ENCODE peak calls at places on chromosomes 3 and 15, in five cellular contexts. R is AG09309, K is epithelial cell of proximal tubule, J is breast epithelium, G is GM13977. N is an unnamed sample.
A peak's percentile ranks its signal among the peaks of the same experiment; 100 is the strongest.

GRCh38 chr15:101161656-101162055 is 90.2 kb downstream of the CHSY1 start:
- DNase-seq in G (no peak), K (no peak), J (no peak), R (no peak), N (no peak)

GRCh38 chr15:80699981-80700380 is 4.9 kb downstream of the ABHD17C start:
- DNase-seq in G (no peak), R (no peak), J (no peak), K (no peak), N (no peak)

GRCh38 chr3:17639257-17639656 is 103.2 kb downstream of the TBC1D5 start:
- DNase-seq in K (no peak), R (no peak), G (no peak), J (no peak), N (no peak)

GRCh38 chr15:92655178-92655995 is at the start of gene FAM174B:
- DNase-seq in R (no peak), K (no peak), J (no peak), G (peak; percentile 82), N (no peak)

GRCh38 chr3:72818092-72818721 is 30.0 kb downstream of the SHQ1 start:
- DNase-seq in K (no peak), G (no peak), J (no peak), R (no peak), N (peak; percentile 18)

GRCh38 chr3:151135548-151136337 is 50.3 kb downstream of the MED12L start:
- DNase-seq in K (no peak), G (no peak), R (no peak), J (no peak), N (no peak)

GRCh38 chr3:118948146-118948545 is 86.5 kb downstream of the IGSF11 start:
- DNase-seq in G (no peak), R (no peak), K (no peak), J (no peak), N (no peak)

GRCh38 chr3:182729903-182730674 is 63.2 kb upstream of the ATP11B start:
- DNase-seq in R (no peak), K (no peak), G (peak; percentile 67), J (no peak), N (no peak)

GRCh38 chr3:71718069-71718468 is 7.1 kb downstream of the EIF4E3 start:
- DNase-seq in G (no peak), R (no peak), J (no peak), K (no peak), N (no peak)

GRCh38 chr3:139388961-139389551 is 391 bp downstream of the COPB2 start:
- DNase-seq in J (no peak), G (peak; percentile 9), K (no peak), R (no peak), N (no peak)

GRCh38 chr3:58285334-58285733 is 20.7 kb upstream of the RPP14 start:
- DNase-seq in K (no peak), R (no peak), J (no peak), G (no peak), N (no peak)

GRCh38 chr15:42232606-42233005 is 24.5 kb upstream of the VPS39 start:
- DNase-seq in G (no peak), R (no peak), J (no peak), K (no peak), N (no peak)

GRCh38 chr15:77094397-77095030 is 23.6 kb upstream of the TSPAN3 start:
- DNase-seq in J (no peak), G (no peak), R (no peak), K (no peak), N (no peak)

DNA sequence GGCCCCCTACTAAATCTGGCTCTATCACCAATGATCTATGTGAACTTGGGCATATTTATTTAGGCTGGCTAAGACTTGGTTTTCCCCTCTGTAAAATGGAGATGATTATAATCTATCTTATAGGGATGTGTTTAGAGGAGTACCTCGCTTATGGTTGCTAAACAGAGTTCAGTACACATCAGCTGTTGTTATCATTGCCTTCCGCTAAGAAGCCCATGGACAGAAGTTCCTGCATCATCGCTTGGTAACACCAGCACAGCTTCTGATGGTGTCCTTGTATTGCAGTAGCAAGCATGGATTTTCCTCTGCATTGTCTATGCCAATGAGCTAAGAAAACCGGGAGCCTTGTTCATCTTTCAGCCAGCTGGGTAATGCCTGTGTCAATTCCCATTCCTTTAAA is 73.1 kb upstream of the LRTM1 start:
- DNase-seq in G (no peak), J (no peak), R (no peak), K (no peak), N (no peak)
- TF ChIP-seq CTCF in G (no peak), J (no peak), R (no peak), K (no peak), N (no peak)

DNA sequence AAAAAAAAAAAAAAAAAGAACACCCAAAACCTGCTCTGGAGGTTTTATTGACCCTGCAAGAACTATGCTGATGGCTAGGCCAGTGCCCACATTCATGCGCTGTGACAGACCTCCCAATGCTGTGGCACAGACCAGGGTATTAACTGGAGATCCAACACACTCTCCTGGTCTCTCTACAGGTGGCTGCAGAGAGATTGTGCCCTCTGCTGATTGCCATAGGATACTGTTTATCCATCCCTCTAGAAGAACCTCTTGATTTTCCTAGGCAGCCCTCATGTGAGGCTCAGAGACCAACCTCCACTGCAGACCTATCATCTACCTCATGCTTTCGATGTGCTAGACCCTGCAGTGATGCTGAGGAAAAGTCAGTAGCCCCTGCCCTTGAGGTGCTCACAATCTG is 125.5 kb upstream of the TRIM42 start:
- DNase-seq in J (no peak), G (no peak), R (no peak), K (no peak), N (no peak)
- TF ChIP-seq CTCF in J (no peak), G (no peak), R (peak; percentile 1), K (peak; percentile 50), N (no peak)

GRCh38 chr3:55724851-55725250 is 237.7 kb upstream of the WNT5A start:
- DNase-seq in J (no peak), K (no peak), R (no peak), G (no peak), N (no peak)

GRCh38 chr3:55724407-55724784 is 237.3 kb upstream of the WNT5A start:
- DNase-seq in K (no peak), G (no peak), J (no peak), R (no peak), N (no peak)

GRCh38 chr3:55721716-55722484 is 234.8 kb upstream of the WNT5A start:
- DNase-seq in R (no peak), J (no peak), K (no peak), G (peak; percentile 30), N (no peak)

GRCh38 chr3:55725681-55726500 is 238.8 kb upstream of the WNT5A start:
- DNase-seq in G (no peak), K (no peak), J (no peak), R (no peak), N (no peak)

DNA sequence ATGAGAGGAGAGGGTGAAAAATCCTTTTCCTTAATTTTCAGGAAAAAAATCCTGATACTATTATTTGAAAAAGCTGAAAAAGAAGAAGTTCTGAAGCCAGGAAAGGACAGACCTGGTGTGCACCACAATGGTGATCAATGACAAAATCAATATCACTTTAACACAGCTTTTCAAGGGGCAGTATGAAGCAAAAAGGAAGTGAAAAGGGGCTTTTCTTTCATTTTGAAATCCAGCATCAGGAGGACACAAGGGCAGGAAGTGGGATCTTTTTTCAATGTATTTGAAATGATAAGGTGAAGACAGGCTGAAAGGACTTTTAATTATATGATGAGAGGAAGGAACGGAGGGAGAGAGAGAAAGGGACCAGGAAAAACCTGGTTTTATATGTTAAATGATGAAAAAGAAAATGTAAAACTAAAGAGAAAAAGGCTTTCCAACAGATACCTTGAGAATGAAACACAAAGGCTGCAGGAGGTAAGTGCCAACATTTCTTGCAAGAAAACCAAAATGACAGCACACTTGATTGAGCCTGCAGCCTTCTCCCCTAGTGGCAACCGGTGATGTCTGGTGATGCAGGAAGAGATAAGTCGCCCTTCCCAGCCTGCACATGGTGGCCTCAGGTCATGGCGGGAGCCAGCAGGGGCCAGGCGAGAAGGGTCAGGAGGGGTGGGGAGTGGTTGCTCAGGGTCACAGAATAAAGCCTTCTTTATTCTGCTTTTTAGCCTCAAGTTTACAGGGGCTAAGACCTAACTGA is 236.7 kb upstream of the WNT5A start:
- DNase-seq in G (no peak), K (no peak), R (no peak), J (no peak), N (no peak)
- TF ChIP-seq CTCF in G (no peak), K (no peak), R (no peak), J (no peak), N (no peak)

DNA sequence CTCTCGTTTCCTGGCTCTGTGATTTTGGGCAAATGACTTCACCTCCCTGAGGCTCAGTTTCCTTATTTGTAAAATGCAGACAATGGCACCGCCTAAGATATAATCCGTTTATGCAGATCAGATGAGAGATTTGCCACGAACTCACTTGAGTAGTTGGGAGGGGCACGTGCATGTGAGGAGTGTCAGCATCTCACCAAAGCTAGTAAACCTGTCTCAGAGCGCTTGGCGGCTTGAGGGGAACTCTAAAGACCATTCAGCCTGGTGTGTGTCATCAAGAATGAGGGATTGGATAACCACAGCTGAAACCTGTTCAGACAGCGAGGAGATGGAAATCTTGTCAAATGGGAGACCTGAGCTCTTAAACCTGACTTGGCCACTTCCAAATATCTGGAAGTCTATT is 48.7 kb downstream of the BDH1 start:
- DNase-seq in R (no peak), J (no peak), G (peak; percentile 10), K (no peak), N (no peak)
- TF ChIP-seq CTCF in R (no peak), J (no peak), G (no peak), K (no peak), N (no peak)

DNA sequence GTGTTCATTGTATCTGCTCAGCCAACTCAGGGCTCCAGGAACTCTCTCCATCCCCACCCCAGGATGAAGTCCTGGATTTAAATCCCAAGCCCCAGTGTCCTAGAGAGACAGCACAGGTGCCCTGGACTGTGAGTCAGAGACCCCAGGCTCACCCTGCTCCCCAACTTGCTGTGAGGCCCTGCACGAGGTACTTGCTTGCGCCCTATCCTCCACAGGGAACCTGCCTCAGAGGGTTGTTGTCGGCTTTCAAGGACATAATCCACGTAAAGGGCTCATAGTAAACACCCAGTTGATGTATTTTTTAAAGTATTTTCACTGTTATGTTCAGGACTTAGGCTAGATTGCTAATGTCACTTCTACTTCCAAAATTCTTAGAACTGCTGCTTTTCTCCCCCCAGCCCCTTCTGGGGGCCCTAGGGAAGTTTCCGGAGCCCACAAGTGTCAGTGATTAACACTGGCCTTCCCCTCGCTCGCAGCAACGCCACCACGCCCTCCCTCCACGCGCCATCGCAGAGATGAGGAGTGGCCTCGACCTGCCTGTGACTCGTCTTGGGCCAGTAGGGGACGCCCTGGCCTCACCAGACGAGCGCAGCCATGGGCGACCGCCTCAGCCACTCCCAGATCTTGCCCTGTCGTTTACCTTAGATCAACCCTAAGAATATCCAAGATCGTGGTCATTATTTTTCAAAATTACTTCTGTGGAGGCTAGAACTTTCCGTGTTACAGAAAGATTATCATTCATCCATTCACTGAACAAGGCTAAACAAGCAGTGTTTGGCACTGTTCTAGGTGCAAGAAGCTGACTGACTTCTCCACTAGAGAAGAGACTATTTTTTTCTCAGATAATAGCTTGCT is 6.0 kb upstream of the SRP14 start:
- DNase-seq in R (no peak), K (no peak), G (peak; percentile 87), J (peak; percentile 80), N (peak; percentile 51)
- TF ChIP-seq CTCF in R (peak; percentile 97), K (peak; percentile 82), G (peak; percentile 99), J (peak; percentile 94), N (peak; percentile 97)

GRCh38 chr15:60235951-60236710 is 161.7 kb downstream of the ANXA2 start:
- DNase-seq in J (no peak), R (no peak), G (no peak), K (no peak), N (no peak)
- TF ChIP-seq CTCF in J (no peak), R (no peak), G (no peak), K (no peak), N (no peak)